ENCODE peak calls at places on chromosomes 5 and 9, in seven cellular contexts. H, R, F, S, C, A and N are unnamed samples.

GRCh38 chr9:75892168-75892901 is 1.9 kb downstream of the PCSK5 start:
- DNase-seq in H (no peak), R (peak; percentile 82), F (peak; percentile 1), S (peak; percentile 18), C (no peak), A (peak; percentile 75), N (no peak)

GRCh38 chr9:33147770-33148169 is 19.4 kb downstream of the B4GALT1 start:
- DNase-seq in H (no peak), R (no peak), F (no peak), S (no peak), C (no peak), A (no peak), N (no peak)

GRCh38 chr9:116238225-116238624 is 84.6 kb downstream of the PAPPA start:
- DNase-seq in H (no peak), R (no peak), F (no peak), S (no peak), C (peak; percentile 91), A (no peak), N (no peak)

GRCh38 chr9:91898451-91899433 is 51.3 kb downstream of the ROR2 start:
- DNase-seq in H (peak; percentile 14), R (no peak), F (no peak), S (peak; percentile 85), C (no peak), A (peak; percentile 3), N (no peak)

GRCh38 chr9:118644066-118644465 is 725.2 kb downstream of the BRINP1 start:
- DNase-seq in H (no peak), R (no peak), F (no peak), S (no peak), C (peak; percentile 11), A (no peak), N (no peak)

GRCh38 chr9:133342570-133342969 is 5.4 kb downstream of the MED22 start:
- DNase-seq in H (no peak), R (no peak), F (no peak), S (no peak), C (no peak), A (no peak), N (no peak)

GRCh38 chr5:124754206-124754927 is 7.9 kb upstream of the ZNF608 start:
- DNase-seq in H (no peak), R (no peak), F (no peak), S (peak; percentile 65), C (no peak), A (no peak), N (no peak)

GRCh38 chr5:4295663-4296339 is 700.2 kb downstream of the IRX1 start:
- DNase-seq in H (no peak), R (peak; percentile 38), F (no peak), S (no peak), C (no peak), A (peak; percentile 48), N (no peak)

GRCh38 chr5:982377-983237 is 26.0 kb upstream of the NKD2 start:
- DNase-seq in H (no peak), R (peak; percentile 67), F (no peak), S (no peak), C (peak; percentile 31), A (no peak), N (no peak)

GRCh38 chr5:132054031-132054696 is 6.3 kb upstream of the IL3 start:
- DNase-seq in H (no peak), R (no peak), F (no peak), S (no peak), C (no peak), A (no peak), N (peak; percentile 6)